ENCODE peak calls at places on chromosome 17, in seven cellular contexts. P, W, Z, A, Y, K and G are unnamed samples.
A peak's percentile ranks its signal among the peaks of the same experiment; 100 is the strongest.

GRCh38 chr17:4998027-4998665 is 396 bp downstream of the KIF1C start:
- DNase-seq in P (no peak), W (no peak), Z (peak; percentile 43), A (no peak), Y (no peak), K (peak; percentile 33), G (peak; percentile 53)

GRCh38 chr17:39626171-39626670 is 531 bp upstream of the PPP1R1B start:
- DNase-seq in P (no peak), W (no peak), Z (no peak), A (no peak), Y (no peak), K (no peak), G (peak; percentile 55)

GRCh38 chr17:31596382-31597323 is 205.2 kb downstream of the RAB11FIP4 start:
- DNase-seq in P (no peak), W (peak; percentile 98), Z (peak; percentile 98), A (peak; percentile 32), Y (peak; percentile 82), K (peak; percentile 86), G (peak; percentile 20)

GRCh38 chr17:80110927-80111701 is 9.7 kb downstream of the GAA start:
- DNase-seq in P (no peak), W (no peak), Z (no peak), A (no peak), Y (peak; percentile 3), K (no peak), G (no peak)

GRCh38 chr17:60534613-60535157 is 8.6 kb upstream of the APPBP2 start:
- DNase-seq in P (no peak), W (no peak), Z (peak; percentile 16), A (no peak), Y (peak; percentile 12), K (no peak), G (no peak)

GRCh38 chr17:79524201-79524882 is 86.5 kb downstream of the RBFOX3 start:
- DNase-seq in P (no peak), W (no peak), Z (no peak), A (no peak), Y (no peak), K (no peak), G (no peak)

GRCh38 chr17:74055508-74056160 is 147.8 kb upstream of the RPL38 start:
- DNase-seq in P (no peak), W (no peak), Z (no peak), A (no peak), Y (no peak), K (no peak), G (no peak)

GRCh38 chr17:28956861-28957260 is 5.5 kb upstream of the PHF12 start:
- DNase-seq in P (no peak), W (no peak), Z (no peak), A (no peak), Y (no peak), K (no peak), G (no peak)

GRCh38 chr17:21291357-21291756 is 6.8 kb downstream of the MAP2K3 start:
- DNase-seq in P (no peak), W (no peak), Z (no peak), A (no peak), Y (no peak), K (no peak), G (no peak)
- H3K4me1 ChIP-seq in P (peaks cover 34% of the 10 kb centered on the region), W (peaks cover 34% of the 10 kb centered on the region), Z (peaks cover 50% of the 10 kb centered on the region), A (peaks cover 35% of the 10 kb centered on the region), Y (peaks cover 22% of the 10 kb centered on the region), K (peaks cover 34% of the 10 kb centered on the region), G (peaks cover 21% of the 10 kb centered on the region)

DNA sequence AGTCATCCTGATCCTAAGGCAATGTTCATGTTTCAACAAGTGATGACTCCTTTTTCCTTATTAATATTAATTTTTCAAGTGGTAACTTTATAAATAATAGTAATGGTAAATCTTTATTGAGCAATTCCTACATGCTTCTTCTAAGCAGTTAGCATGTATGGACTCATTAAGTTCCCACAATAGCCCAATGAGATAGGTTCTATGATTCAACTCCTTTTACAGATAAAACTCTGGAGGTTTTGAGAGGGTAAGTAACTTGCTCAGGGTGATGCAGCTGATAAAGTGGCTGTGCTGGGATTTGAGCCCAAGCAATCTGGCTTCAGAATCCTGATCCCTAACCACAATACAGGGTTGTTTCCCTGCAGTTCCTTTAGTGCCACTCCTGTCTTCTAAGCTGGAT is 25.3 kb downstream of the SLC47A1 start:
- DNase-seq in P (no peak), W (no peak), Z (no peak), A (no peak), Y (no peak), K (no peak), G (no peak)
- H3K4me1 ChIP-seq in P (no peaks in the 10 kb centered on the region), W (no peaks in the 10 kb centered on the region), Z (no peaks in the 10 kb centered on the region), A (no peaks in the 10 kb centered on the region), Y (no peaks in the 10 kb centered on the region), K (no peaks in the 10 kb centered on the region), G (no peaks in the 10 kb centered on the region)

GRCh38 chr17:81391268-81391963 is 3.8 kb upstream of the BAHCC1 start:
- DNase-seq in P (no peak), W (no peak), Z (no peak), A (no peak), Y (no peak), K (no peak), G (no peak)
- H3K4me1 ChIP-seq in P (peaks cover 30% of the 10 kb centered on the region), W (peaks cover 22% of the 10 kb centered on the region), Z (peaks cover 45% of the 10 kb centered on the region), A (peaks cover 46% of the 10 kb centered on the region), Y (peaks cover 62% of the 10 kb centered on the region), K (peaks cover 36% of the 10 kb centered on the region), G (peaks cover 19% of the 10 kb centered on the region)

GRCh38 chr17:17938388-17939107 is 33.7 kb downstream of the TOM1L2 start:
- DNase-seq in P (no peak), W (no peak), Z (no peak), A (no peak), Y (no peak), K (no peak), G (peak; percentile 71)
- H3K4me1 ChIP-seq in P (peaks cover 19% of the 10 kb centered on the region), W (peaks cover 48% of the 10 kb centered on the region), Z (peaks cover 30% of the 10 kb centered on the region), A (peaks cover 55% of the 10 kb centered on the region), Y (peaks cover 62% of the 10 kb centered on the region), K (peaks cover 64% of the 10 kb centered on the region), G (peaks cover 13% of the 10 kb centered on the region)